ENCODE peak calls at places on chromosome 9, in five cellular contexts. Y, C, X, Q and V are unnamed samples.

GRCh38 chr9:135240871-135241311 is 153.4 kb downstream of the OLFM1 start:
- DNase-seq in Y (no peak), C (no peak), X (no peak), Q (no peak), V (no peak)

GRCh38 chr9:133375724-133376654 is at the start of the genes STKLD1 and SURF4:
- DNase-seq in Y (peak), C (peak), X (peak), Q (peak), V (peak)

GRCh38 chr9:137069508-137070071 is 767 bp downstream of the SAPCD2 start:
- DNase-seq in Y (peak), C (no peak), X (no peak), Q (no peak), V (no peak)

GRCh38 chr9:34701023-34701768 is 8.7 kb downstream of the CCL21 start:
- DNase-seq in Y (peak), C (peak), X (no peak), Q (peak), V (peak)

GRCh38 chr9:17236147-17236546 is 101.3 kb downstream of the CNTLN start:
- DNase-seq in Y (no peak), C (no peak), X (no peak), Q (no peak), V (no peak)

GRCh38 chr9:93397664-93398381 is 53.7 kb upstream of the FAM120A start:
- DNase-seq in Y (no peak), C (no peak), X (no peak), Q (no peak), V (no peak)

GRCh38 chr9:104386425-104387069 is 117.5 kb upstream of the OR13F1 start:
- DNase-seq in Y (no peak), C (no peak), X (peak), Q (no peak), V (no peak)

GRCh38 chr9:89137548-89138462 is 40.8 kb downstream of the SHC3 start:
- DNase-seq in Y (no peak), C (no peak), X (peak), Q (no peak), V (no peak)

GRCh38 chr9:21906878-21907277 is 87.3 kb downstream of the CDKN2A start:
- DNase-seq in Y (no peak), C (no peak), X (no peak), Q (no peak), V (no peak)